ENCODE peak calls at places on chromosome 18, in ten cellular contexts. One of them, this sample, is unnamed.

GRCh38 chr18:74972354-74972753 is 236.6 kb downstream of the PTGR3 start:
- DNase-seq in mesothelial cell of epicardium: no peak
- DNase-seq in endothelial cell: no peak
- DNase-seq in NCI-H1694 treated with DMSO at 0.1 percent for 48 hours: no peak
- DNase-seq in globus pallidus: no peak
- DNase-seq in kidney: no peak
- DNase-seq in substantia nigra: no peak
- DNase-seq in T-helper 17 cell: no peak
- DNase-seq in activated gamma-delta T cell treated with Interleukin-2 at 50 U/mL for 16 hours: no peak
- DNase-seq in AG09319: no peak
- DNase-seq in this sample: no peak

GRCh38 chr18:45110577-45111506 is 430.2 kb downstream of the SETBP1 start:
- DNase-seq in mesothelial cell of epicardium: no peak
- DNase-seq in endothelial cell: no peak
- DNase-seq in NCI-H1694 treated with DMSO at 0.1 percent for 48 hours: no peak
- DNase-seq in globus pallidus: no peak
- DNase-seq in kidney: no peak
- DNase-seq in substantia nigra: no peak
- DNase-seq in T-helper 17 cell: no peak
- DNase-seq in activated gamma-delta T cell treated with Interleukin-2 at 50 U/mL for 16 hours: no peak
- DNase-seq in AG09319: no peak
- DNase-seq in this sample: no peak

GRCh38 chr18:3623769-3624545 is 174.0 kb downstream of the TGIF1 start:
- DNase-seq in mesothelial cell of epicardium: peak; percentile 62
- DNase-seq in endothelial cell: peak; percentile 57
- DNase-seq in NCI-H1694 treated with DMSO at 0.1 percent for 48 hours: no peak
- DNase-seq in globus pallidus: no peak
- DNase-seq in kidney: peak; percentile 91
- DNase-seq in substantia nigra: no peak
- DNase-seq in T-helper 17 cell: no peak
- DNase-seq in activated gamma-delta T cell treated with Interleukin-2 at 50 U/mL for 16 hours: no peak
- DNase-seq in AG09319: peak; percentile 90
- DNase-seq in this sample: peak; percentile 98

GRCh38 chr18:11115268-11115667 is 34.1 kb downstream of the PIEZO2 start:
- DNase-seq in mesothelial cell of epicardium: no peak
- DNase-seq in endothelial cell: no peak
- DNase-seq in NCI-H1694 treated with DMSO at 0.1 percent for 48 hours: no peak
- DNase-seq in globus pallidus: no peak
- DNase-seq in kidney: no peak
- DNase-seq in substantia nigra: no peak
- DNase-seq in T-helper 17 cell: no peak
- DNase-seq in activated gamma-delta T cell treated with Interleukin-2 at 50 U/mL for 16 hours: no peak
- DNase-seq in AG09319: no peak
- DNase-seq in this sample: peak; percentile 84

GRCh38 chr18:57898506-57899124 is 95.5 kb upstream of the ATP8B1 start:
- DNase-seq in mesothelial cell of epicardium: no peak
- DNase-seq in endothelial cell: no peak
- DNase-seq in NCI-H1694 treated with DMSO at 0.1 percent for 48 hours: no peak
- DNase-seq in globus pallidus: no peak
- DNase-seq in kidney: no peak
- DNase-seq in substantia nigra: no peak
- DNase-seq in T-helper 17 cell: no peak
- DNase-seq in activated gamma-delta T cell treated with Interleukin-2 at 50 U/mL for 16 hours: no peak
- DNase-seq in AG09319: peak; percentile 77
- DNase-seq in this sample: peak; percentile 94

GRCh38 chr18:3035635-3036034 is 22.7 kb upstream of the LPIN2 start:
- DNase-seq in mesothelial cell of epicardium: no peak
- DNase-seq in endothelial cell: no peak
- DNase-seq in NCI-H1694 treated with DMSO at 0.1 percent for 48 hours: no peak
- DNase-seq in globus pallidus: no peak
- DNase-seq in kidney: no peak
- DNase-seq in substantia nigra: no peak
- DNase-seq in T-helper 17 cell: no peak
- DNase-seq in activated gamma-delta T cell treated with Interleukin-2 at 50 U/mL for 16 hours: no peak
- DNase-seq in AG09319: no peak
- DNase-seq in this sample: no peak

GRCh38 chr18:70454705-70455322 is 166.0 kb downstream of the SOCS6 start:
- DNase-seq in mesothelial cell of epicardium: no peak
- DNase-seq in endothelial cell: peak; percentile 57
- DNase-seq in NCI-H1694 treated with DMSO at 0.1 percent for 48 hours: peak; percentile 42
- DNase-seq in globus pallidus: peak; percentile 77
- DNase-seq in kidney: no peak
- DNase-seq in substantia nigra: no peak
- DNase-seq in T-helper 17 cell: no peak
- DNase-seq in activated gamma-delta T cell treated with Interleukin-2 at 50 U/mL for 16 hours: peak; percentile 8
- DNase-seq in AG09319: peak; percentile 24
- DNase-seq in this sample: peak; percentile 79

GRCh38 chr18:73739098-73739497 is 408.5 kb downstream of the FBXO15 start:
- DNase-seq in mesothelial cell of epicardium: no peak
- DNase-seq in endothelial cell: no peak
- DNase-seq in NCI-H1694 treated with DMSO at 0.1 percent for 48 hours: no peak
- DNase-seq in globus pallidus: no peak
- DNase-seq in kidney: no peak
- DNase-seq in substantia nigra: no peak
- DNase-seq in T-helper 17 cell: no peak
- DNase-seq in activated gamma-delta T cell treated with Interleukin-2 at 50 U/mL for 16 hours: no peak
- DNase-seq in AG09319: no peak
- DNase-seq in this sample: no peak

GRCh38 chr18:10368456-10369453 is 85.7 kb upstream of the APCDD1 start:
- DNase-seq in mesothelial cell of epicardium: no peak
- DNase-seq in endothelial cell: no peak
- DNase-seq in NCI-H1694 treated with DMSO at 0.1 percent for 48 hours: no peak
- DNase-seq in globus pallidus: no peak
- DNase-seq in kidney: no peak
- DNase-seq in substantia nigra: no peak
- DNase-seq in T-helper 17 cell: no peak
- DNase-seq in activated gamma-delta T cell treated with Interleukin-2 at 50 U/mL for 16 hours: no peak
- DNase-seq in AG09319: no peak
- DNase-seq in this sample: no peak

GRCh38 chr18:32271649-32272324 is 81.9 kb downstream of the MEP1B start:
- DNase-seq in mesothelial cell of epicardium: no peak
- DNase-seq in endothelial cell: peak; percentile 56
- DNase-seq in NCI-H1694 treated with DMSO at 0.1 percent for 48 hours: peak; percentile 51
- DNase-seq in globus pallidus: peak; percentile 31
- DNase-seq in kidney: no peak
- DNase-seq in substantia nigra: no peak
- DNase-seq in T-helper 17 cell: no peak
- DNase-seq in activated gamma-delta T cell treated with Interleukin-2 at 50 U/mL for 16 hours: no peak
- DNase-seq in AG09319: peak; percentile 8
- DNase-seq in this sample: peak; percentile 55

GRCh38 chr18:73992242-73993022 is 155.2 kb downstream of the FBXO15 start:
- DNase-seq in mesothelial cell of epicardium: no peak
- DNase-seq in endothelial cell: no peak
- DNase-seq in NCI-H1694 treated with DMSO at 0.1 percent for 48 hours: no peak
- DNase-seq in globus pallidus: no peak
- DNase-seq in kidney: no peak
- DNase-seq in substantia nigra: no peak
- DNase-seq in T-helper 17 cell: no peak
- DNase-seq in activated gamma-delta T cell treated with Interleukin-2 at 50 U/mL for 16 hours: no peak
- DNase-seq in AG09319: no peak
- DNase-seq in this sample: no peak

GRCh38 chr18:35998967-35999366 is 26.5 kb downstream of the RMP24 start:
- DNase-seq in mesothelial cell of epicardium: no peak
- DNase-seq in endothelial cell: no peak
- DNase-seq in NCI-H1694 treated with DMSO at 0.1 percent for 48 hours: no peak
- DNase-seq in globus pallidus: no peak
- DNase-seq in kidney: no peak
- DNase-seq in substantia nigra: no peak
- DNase-seq in T-helper 17 cell: no peak
- DNase-seq in activated gamma-delta T cell treated with Interleukin-2 at 50 U/mL for 16 hours: no peak
- DNase-seq in AG09319: no peak
- DNase-seq in this sample: no peak

GRCh38 chr18:36212978-36213303 is 25.6 kb downstream of the MOCOS start:
- DNase-seq in mesothelial cell of epicardium: no peak
- DNase-seq in endothelial cell: no peak
- DNase-seq in NCI-H1694 treated with DMSO at 0.1 percent for 48 hours: no peak
- DNase-seq in globus pallidus: no peak
- DNase-seq in kidney: no peak
- DNase-seq in substantia nigra: no peak
- DNase-seq in T-helper 17 cell: no peak
- DNase-seq in activated gamma-delta T cell treated with Interleukin-2 at 50 U/mL for 16 hours: no peak
- DNase-seq in AG09319: no peak
- DNase-seq in this sample: no peak

GRCh38 chr18:9539283-9539682 is 64.0 kb downstream of the RALBP1 start:
- DNase-seq in mesothelial cell of epicardium: no peak
- DNase-seq in endothelial cell: no peak
- DNase-seq in NCI-H1694 treated with DMSO at 0.1 percent for 48 hours: no peak
- DNase-seq in globus pallidus: no peak
- DNase-seq in kidney: no peak
- DNase-seq in substantia nigra: no peak
- DNase-seq in T-helper 17 cell: no peak
- DNase-seq in activated gamma-delta T cell treated with Interleukin-2 at 50 U/mL for 16 hours: no peak
- DNase-seq in AG09319: no peak
- DNase-seq in this sample: peak; percentile 96

GRCh38 chr18:31835528-31836138 is 75.0 kb upstream of the SLC25A52 start:
- DNase-seq in mesothelial cell of epicardium: no peak
- DNase-seq in endothelial cell: no peak
- DNase-seq in NCI-H1694 treated with DMSO at 0.1 percent for 48 hours: no peak
- DNase-seq in globus pallidus: no peak
- DNase-seq in kidney: no peak
- DNase-seq in substantia nigra: no peak
- DNase-seq in T-helper 17 cell: no peak
- DNase-seq in activated gamma-delta T cell treated with Interleukin-2 at 50 U/mL for 16 hours: no peak
- DNase-seq in AG09319: no peak
- DNase-seq in this sample: peak; percentile 66

GRCh38 chr18:41410007-41410406 is 545.0 kb upstream of the PIK3C3 start:
- DNase-seq in mesothelial cell of epicardium: no peak
- DNase-seq in endothelial cell: no peak
- DNase-seq in NCI-H1694 treated with DMSO at 0.1 percent for 48 hours: no peak
- DNase-seq in globus pallidus: no peak
- DNase-seq in kidney: no peak
- DNase-seq in substantia nigra: no peak
- DNase-seq in T-helper 17 cell: no peak
- DNase-seq in activated gamma-delta T cell treated with Interleukin-2 at 50 U/mL for 16 hours: no peak
- DNase-seq in AG09319: no peak
- DNase-seq in this sample: no peak

GRCh38 chr18:2981212-2981728 is 31.7 kb downstream of the LPIN2 start:
- DNase-seq in mesothelial cell of epicardium: no peak
- DNase-seq in endothelial cell: no peak
- DNase-seq in NCI-H1694 treated with DMSO at 0.1 percent for 48 hours: no peak
- DNase-seq in globus pallidus: no peak
- DNase-seq in kidney: no peak
- DNase-seq in substantia nigra: no peak
- DNase-seq in T-helper 17 cell: no peak
- DNase-seq in activated gamma-delta T cell treated with Interleukin-2 at 50 U/mL for 16 hours: no peak
- DNase-seq in AG09319: no peak
- DNase-seq in this sample: peak; percentile 95

GRCh38 chr18:2338601-2339000 is 232.7 kb downstream of the METTL4 start:
- DNase-seq in mesothelial cell of epicardium: no peak
- DNase-seq in endothelial cell: no peak
- DNase-seq in NCI-H1694 treated with DMSO at 0.1 percent for 48 hours: no peak
- DNase-seq in globus pallidus: no peak
- DNase-seq in kidney: no peak
- DNase-seq in substantia nigra: no peak
- DNase-seq in T-helper 17 cell: no peak
- DNase-seq in activated gamma-delta T cell treated with Interleukin-2 at 50 U/mL for 16 hours: no peak
- DNase-seq in AG09319: no peak
- DNase-seq in this sample: no peak

GRCh38 chr18:2979871-2980606 is 32.9 kb downstream of the LPIN2 start:
- DNase-seq in mesothelial cell of epicardium: no peak
- DNase-seq in endothelial cell: no peak
- DNase-seq in NCI-H1694 treated with DMSO at 0.1 percent for 48 hours: no peak
- DNase-seq in globus pallidus: no peak
- DNase-seq in kidney: peak; percentile 88
- DNase-seq in substantia nigra: no peak
- DNase-seq in T-helper 17 cell: no peak
- DNase-seq in activated gamma-delta T cell treated with Interleukin-2 at 50 U/mL for 16 hours: no peak
- DNase-seq in AG09319: no peak
- DNase-seq in this sample: no peak

GRCh38 chr18:33804258-33804657 is 226.2 kb downstream of the ASXL3 start:
- DNase-seq in mesothelial cell of epicardium: no peak
- DNase-seq in endothelial cell: no peak
- DNase-seq in NCI-H1694 treated with DMSO at 0.1 percent for 48 hours: no peak
- DNase-seq in globus pallidus: no peak
- DNase-seq in kidney: no peak
- DNase-seq in substantia nigra: no peak
- DNase-seq in T-helper 17 cell: no peak
- DNase-seq in activated gamma-delta T cell treated with Interleukin-2 at 50 U/mL for 16 hours: no peak
- DNase-seq in AG09319: no peak
- DNase-seq in this sample: peak; percentile 63

GRCh38 chr18:74331404-74331803 is 15.8 kb downstream of the C18orf63 start:
- DNase-seq in mesothelial cell of epicardium: no peak
- DNase-seq in endothelial cell: no peak
- DNase-seq in NCI-H1694 treated with DMSO at 0.1 percent for 48 hours: no peak
- DNase-seq in globus pallidus: no peak
- DNase-seq in kidney: no peak
- DNase-seq in substantia nigra: no peak
- DNase-seq in T-helper 17 cell: no peak
- DNase-seq in activated gamma-delta T cell treated with Interleukin-2 at 50 U/mL for 16 hours: no peak
- DNase-seq in AG09319: no peak
- DNase-seq in this sample: peak; percentile 51

GRCh38 chr18:30271716-30272115 is 770.8 kb downstream of the DSC3 start:
- DNase-seq in mesothelial cell of epicardium: no peak
- DNase-seq in endothelial cell: no peak
- DNase-seq in NCI-H1694 treated with DMSO at 0.1 percent for 48 hours: no peak
- DNase-seq in globus pallidus: no peak
- DNase-seq in kidney: no peak
- DNase-seq in substantia nigra: no peak
- DNase-seq in T-helper 17 cell: no peak
- DNase-seq in activated gamma-delta T cell treated with Interleukin-2 at 50 U/mL for 16 hours: no peak
- DNase-seq in AG09319: no peak
- DNase-seq in this sample: no peak

GRCh38 chr18:11574545-11574944 is 34.9 kb upstream of the SLC35G4 start:
- DNase-seq in mesothelial cell of epicardium: no peak
- DNase-seq in endothelial cell: no peak
- DNase-seq in NCI-H1694 treated with DMSO at 0.1 percent for 48 hours: no peak
- DNase-seq in globus pallidus: no peak
- DNase-seq in kidney: no peak
- DNase-seq in substantia nigra: no peak
- DNase-seq in T-helper 17 cell: no peak
- DNase-seq in activated gamma-delta T cell treated with Interleukin-2 at 50 U/mL for 16 hours: no peak
- DNase-seq in AG09319: no peak
- DNase-seq in this sample: no peak

GRCh38 chr18:50638623-50639398 is 78.9 kb downstream of the MAPK4 start:
- DNase-seq in mesothelial cell of epicardium: no peak
- DNase-seq in endothelial cell: no peak
- DNase-seq in NCI-H1694 treated with DMSO at 0.1 percent for 48 hours: no peak
- DNase-seq in globus pallidus: no peak
- DNase-seq in kidney: no peak
- DNase-seq in substantia nigra: no peak
- DNase-seq in T-helper 17 cell: no peak
- DNase-seq in activated gamma-delta T cell treated with Interleukin-2 at 50 U/mL for 16 hours: no peak
- DNase-seq in AG09319: no peak
- DNase-seq in this sample: no peak

GRCh38 chr18:50695431-50696176 is 124.2 kb downstream of the MRO start:
- DNase-seq in mesothelial cell of epicardium: no peak
- DNase-seq in endothelial cell: no peak
- DNase-seq in NCI-H1694 treated with DMSO at 0.1 percent for 48 hours: no peak
- DNase-seq in globus pallidus: no peak
- DNase-seq in kidney: no peak
- DNase-seq in substantia nigra: no peak
- DNase-seq in T-helper 17 cell: no peak
- DNase-seq in activated gamma-delta T cell treated with Interleukin-2 at 50 U/mL for 16 hours: no peak
- DNase-seq in AG09319: no peak
- DNase-seq in this sample: no peak

GRCh38 chr18:31610841-31611240 is 19.2 kb downstream of the TTR start:
- DNase-seq in mesothelial cell of epicardium: peak; percentile 40
- DNase-seq in endothelial cell: peak; percentile 50
- DNase-seq in NCI-H1694 treated with DMSO at 0.1 percent for 48 hours: no peak
- DNase-seq in globus pallidus: no peak
- DNase-seq in kidney: no peak
- DNase-seq in substantia nigra: no peak
- DNase-seq in T-helper 17 cell: no peak
- DNase-seq in activated gamma-delta T cell treated with Interleukin-2 at 50 U/mL for 16 hours: no peak
- DNase-seq in AG09319: no peak
- DNase-seq in this sample: no peak

GRCh38 chr18:5582849-5583667 is 39.3 kb upstream of the EPB41L3 start:
- DNase-seq in mesothelial cell of epicardium: no peak
- DNase-seq in endothelial cell: no peak
- DNase-seq in NCI-H1694 treated with DMSO at 0.1 percent for 48 hours: no peak
- DNase-seq in globus pallidus: no peak
- DNase-seq in kidney: no peak
- DNase-seq in substantia nigra: no peak
- DNase-seq in T-helper 17 cell: no peak
- DNase-seq in activated gamma-delta T cell treated with Interleukin-2 at 50 U/mL for 16 hours: no peak
- DNase-seq in AG09319: no peak
- DNase-seq in this sample: peak; percentile 62

GRCh38 chr18:57469884-57470283 is 34.7 kb downstream of the ONECUT2 start:
- DNase-seq in mesothelial cell of epicardium: no peak
- DNase-seq in endothelial cell: no peak
- DNase-seq in NCI-H1694 treated with DMSO at 0.1 percent for 48 hours: no peak
- DNase-seq in globus pallidus: no peak
- DNase-seq in kidney: no peak
- DNase-seq in substantia nigra: no peak
- DNase-seq in T-helper 17 cell: no peak
- DNase-seq in activated gamma-delta T cell treated with Interleukin-2 at 50 U/mL for 16 hours: no peak
- DNase-seq in AG09319: no peak
- DNase-seq in this sample: no peak

This sample was measured in IMR-90.